ENCODE peak calls at places on chromosomes 2 and 18, in four cellular contexts. L is neural progenitor cell; G is CD8-positive, alpha-beta T cell; X is GM23248. B is an unnamed sample.

GRCh38 chr2:65957886-65958285 is 477.0 kb upstream of the MEIS1 start:
- DNase-seq in L (peak), G (no peak), X (no peak), B (no peak)

GRCh38 chr2:19881221-19881620 is 20.6 kb downstream of the TTC32 start:
- DNase-seq in L (no peak), G (no peak), X (no peak), B (no peak)

GRCh38 chr2:29117636-29118303 is 2.6 kb downstream of the CLIP4 start:
- DNase-seq in L (no peak), G (no peak), X (peak), B (no peak)

GRCh38 chr2:210523650-210524289 is 32.6 kb upstream of the CPS1 start:
- DNase-seq in L (no peak), G (no peak), X (no peak), B (no peak)

GRCh38 chr2:59322005-59322404 is 1080.9 kb upstream of the FANCL start:
- DNase-seq in L (no peak), G (no peak), X (no peak), B (no peak)

GRCh38 chr2:120863173-120863545 is 127.5 kb downstream of the GLI2 start:
- DNase-seq in L (no peak), G (no peak), X (no peak), B (no peak)

GRCh38 chr18:21406111-21406510 is 164.1 kb downstream of the GREB1L start:
- DNase-seq in L (no peak), G (no peak), X (peak), B (peak)

GRCh38 chr2:23091019-23091418 is 294.0 kb upstream of the KLHL29 start:
- DNase-seq in L (no peak), G (no peak), X (no peak), B (no peak)

GRCh38 chr2:190815223-190815622 is 65.4 kb upstream of the GLS start:
- DNase-seq in L (no peak), G (no peak), X (no peak), B (no peak)

GRCh38 chr2:101230541-101230993 is 22.1 kb upstream of the CNOT11 start:
- DNase-seq in L (no peak), G (no peak), X (peak), B (no peak)

GRCh38 chr2:32965523-32966171 is 18.9 kb downstream of the LTBP1 start:
- DNase-seq in L (no peak), G (no peak), X (no peak), B (no peak)

GRCh38 chr2:67828066-67828465 is 234.7 kb downstream of the C1D start:
- DNase-seq in L (no peak), G (no peak), X (no peak), B (no peak)

GRCh38 chr2:191786694-191787093 is 60.2 kb downstream of the CAVIN2 start:
- DNase-seq in L (no peak), G (no peak), X (no peak), B (no peak)

GRCh38 chr2:133605031-133605773 is 36.9 kb upstream of the NCKAP5 start:
- DNase-seq in L (peak), G (no peak), X (peak), B (no peak)

DNA sequence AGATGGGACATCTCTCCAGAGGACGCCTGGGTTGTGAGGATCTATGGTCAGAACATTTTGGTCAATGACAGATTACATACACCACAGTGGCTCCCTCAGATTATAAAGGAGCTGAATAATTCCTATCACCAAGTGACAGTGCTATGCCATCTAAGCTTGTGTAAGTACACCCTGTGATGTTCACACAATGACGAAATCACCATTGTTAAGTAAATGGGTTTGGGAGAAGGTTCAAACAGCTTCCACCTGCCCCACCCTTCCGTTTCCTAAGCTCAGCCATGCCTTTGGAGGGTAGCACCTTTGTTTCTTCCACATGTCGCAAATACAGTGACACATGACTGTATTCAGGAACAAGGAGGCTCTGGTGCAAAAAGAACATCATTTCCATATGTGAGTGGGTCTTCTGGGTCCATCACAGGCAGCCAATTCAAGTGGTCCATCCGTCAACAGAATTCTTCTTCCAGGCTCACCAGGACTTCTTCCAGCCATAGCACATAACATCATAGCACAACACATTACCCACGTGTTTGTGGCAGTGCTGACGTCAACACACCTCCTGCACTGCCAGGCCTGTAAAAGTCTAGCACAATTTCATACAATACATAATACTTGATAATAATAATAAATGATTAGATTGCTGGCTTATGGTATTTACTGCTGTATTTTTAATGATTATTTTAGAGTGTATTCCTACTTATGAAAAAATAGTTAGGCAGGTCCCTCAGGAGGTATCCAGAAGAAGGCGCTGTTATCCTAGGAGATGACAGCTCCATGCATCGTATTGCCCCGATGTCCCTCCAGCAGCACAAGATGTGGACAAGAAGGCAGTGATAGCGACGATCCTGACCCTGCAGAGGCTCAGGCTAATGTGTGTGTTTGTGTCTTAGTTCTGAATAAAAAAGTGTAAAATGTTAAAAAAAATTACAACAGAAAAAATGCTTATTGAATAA is 264.8 kb downstream of the ANAPC1 start:
- DNase-seq in L (peak), G (no peak), X (peak), B (no peak)
- H3K4me3 ChIP-seq in L (no peak), G (no peak), X (peak), B (no peak)

GRCh38 chr2:150742094-150742493 is 254.6 kb upstream of the RND3 start:
- DNase-seq in L (no peak), G (no peak), X (peak), B (no peak)
- H3K4me3 ChIP-seq in L (no peak), G (no peak), X (peak), B (peak)

GRCh38 chr2:156471772-156472171 is 35.6 kb downstream of the GPD2 start:
- DNase-seq in L (no peak), G (no peak), X (no peak), B (no peak)

GRCh38 chr2:156470975-156471583 is 34.9 kb downstream of the GPD2 start:
- DNase-seq in L (no peak), G (no peak), X (no peak), B (no peak)

GRCh38 chr2:156472686-156473085 is 36.5 kb downstream of the GPD2 start:
- DNase-seq in L (no peak), G (no peak), X (no peak), B (no peak)

GRCh38 chr2:156474316-156474715 is 38.1 kb downstream of the GPD2 start:
- DNase-seq in L (no peak), G (no peak), X (no peak), B (no peak)

GRCh38 chr2:156473445-156473844 is 37.3 kb downstream of the GPD2 start:
- DNase-seq in L (no peak), G (no peak), X (no peak), B (no peak)
- H3K4me3 ChIP-seq in L (no peak), G (no peak), X (no peak), B (no peak)

GRCh38 chr2:171771463-171771862 is 84.2 kb downstream of the DYNC1I2 start:
- DNase-seq in L (no peak), G (no peak), X (no peak), B (no peak)
- H3K4me3 ChIP-seq in L (no peak), G (no peak), X (no peak), B (no peak)